ENCODE peak calls at places on chromosomes 5 and 9, in eight cellular contexts. D is IMR-90, U is HCT116, N is GM23248, B is endothelial cell of umbilical vein, V is fibroblast of lung, E is astrocyte, H is keratinocyte. X is an unnamed sample. For H3K9me3, the result is how much of the 10 kb centered on the place peaks cover.

GRCh38 chr9:134222018-134222573 is 57.7 kb upstream of the RNU6ATAC start:
- DNase-seq in D (no peak), U (no peak), N (no peak), B (no peak), V (no peak), E (no peak), H (no peak), X (no peak)

GRCh38 chr5:179786861-179787260 is 6.9 kb upstream of the LTC4S start:
- DNase-seq in D (no peak), U (no peak), N (no peak), B (no peak), V (no peak), E (no peak), H (no peak), X (no peak)

GRCh38 chr5:66475731-66476130 is 120.5 kb upstream of the MAST4 start:
- DNase-seq in D (no peak), U (no peak), N (no peak), B (no peak), V (no peak), E (no peak), H (no peak), X (no peak)

GRCh38 chr9:14051459-14051858 is 262.5 kb downstream of the NFIB start:
- DNase-seq in D (no peak), U (no peak), N (peak), B (peak), V (peak), E (peak), H (no peak), X (no peak)

GRCh38 chr5:95993261-95993660 is 31.6 kb upstream of the ELL2 start:
- DNase-seq in D (no peak), U (no peak), N (no peak), B (no peak), V (no peak), E (no peak), H (no peak), X (no peak)

GRCh38 chr5:11918463-11919045 is 14.3 kb upstream of the CTNND2 start:
- DNase-seq in D (no peak), U (no peak), N (no peak), B (no peak), V (no peak), E (no peak), H (no peak), X (no peak)

GRCh38 chr5:96439477-96440184 is 6.6 kb upstream of the PCSK1 start:
- DNase-seq in D (no peak), U (no peak), N (peak), B (peak), V (peak), E (no peak), H (no peak), X (no peak)

GRCh38 chr5:72647806-72648205 is 140.6 kb upstream of the ZNF366 start:
- DNase-seq in D (no peak), U (no peak), N (no peak), B (peak), V (no peak), E (no peak), H (no peak), X (no peak)

GRCh38 chr9:14014209-14014608 is 299.7 kb downstream of the NFIB start:
- DNase-seq in D (no peak), U (no peak), N (no peak), B (no peak), V (no peak), E (no peak), H (no peak), X (no peak)

GRCh38 chr5:95403996-95404395 is 12.8 kb downstream of the FAM81B start:
- DNase-seq in D (no peak), U (no peak), N (peak), B (no peak), V (no peak), E (peak), H (no peak), X (no peak)

GRCh38 chr5:134626369-134627014 is 6.1 kb downstream of the SAR1B start:
- DNase-seq in D (peak), U (no peak), N (peak), B (peak), V (peak), E (no peak), H (no peak), X (peak)

GRCh38 chr9:37301369-37302172 is 120.9 kb upstream of the GRHPR start:
- DNase-seq in D (no peak), U (no peak), N (no peak), B (no peak), V (no peak), E (no peak), H (no peak), X (no peak)

GRCh38 chr5:26894719-26895263 is 143.6 kb downstream of the CDH9 start:
- DNase-seq in D (no peak), U (no peak), N (no peak), B (no peak), V (no peak), E (peak), H (no peak), X (no peak)

GRCh38 chr5:26893078-26893477 is 145.3 kb downstream of the CDH9 start:
- DNase-seq in D (no peak), U (no peak), N (no peak), B (no peak), V (no peak), E (no peak), H (no peak), X (no peak)

DNA sequence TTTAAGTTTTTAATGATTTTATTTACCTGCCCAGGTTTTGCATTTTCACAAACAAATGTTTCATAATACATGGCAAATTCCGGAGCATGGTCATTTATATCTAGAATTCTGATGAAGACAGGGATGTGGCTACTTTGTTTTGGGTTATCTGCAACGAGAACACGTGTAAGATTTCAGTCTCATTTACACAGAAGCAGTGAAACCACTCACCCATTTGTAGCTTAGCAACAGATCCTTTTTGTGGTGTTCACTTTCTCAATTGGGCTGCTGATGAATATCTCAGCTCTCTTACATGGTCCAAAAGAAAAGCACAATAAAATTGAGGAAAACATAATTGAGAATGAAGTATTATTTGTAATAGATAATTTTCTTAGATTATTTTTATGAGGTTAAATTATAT is 148.6 kb downstream of the CDH9 start:
- DNase-seq in D (no peak), U (no peak), N (no peak), B (no peak), V (no peak), E (no peak), H (no peak), X (no peak)
- H3K4me3 ChIP-seq in D (no peak), U (no peak), N (no peak), B (no peak), V (no peak), E (no peak), H (no peak), X (no peak)

GRCh38 chr9:93240891-93241334 is 57.0 kb downstream of the WNK2 start:
- DNase-seq in D (no peak), U (no peak), N (no peak), B (no peak), V (no peak), E (no peak), H (no peak), X (no peak)
- H3K9ac ChIP-seq in D (no peak), U (no peak), N (no peak), B (no peak), V (no peak), E (no peak), H (no peak), X (no peak)

DNA sequence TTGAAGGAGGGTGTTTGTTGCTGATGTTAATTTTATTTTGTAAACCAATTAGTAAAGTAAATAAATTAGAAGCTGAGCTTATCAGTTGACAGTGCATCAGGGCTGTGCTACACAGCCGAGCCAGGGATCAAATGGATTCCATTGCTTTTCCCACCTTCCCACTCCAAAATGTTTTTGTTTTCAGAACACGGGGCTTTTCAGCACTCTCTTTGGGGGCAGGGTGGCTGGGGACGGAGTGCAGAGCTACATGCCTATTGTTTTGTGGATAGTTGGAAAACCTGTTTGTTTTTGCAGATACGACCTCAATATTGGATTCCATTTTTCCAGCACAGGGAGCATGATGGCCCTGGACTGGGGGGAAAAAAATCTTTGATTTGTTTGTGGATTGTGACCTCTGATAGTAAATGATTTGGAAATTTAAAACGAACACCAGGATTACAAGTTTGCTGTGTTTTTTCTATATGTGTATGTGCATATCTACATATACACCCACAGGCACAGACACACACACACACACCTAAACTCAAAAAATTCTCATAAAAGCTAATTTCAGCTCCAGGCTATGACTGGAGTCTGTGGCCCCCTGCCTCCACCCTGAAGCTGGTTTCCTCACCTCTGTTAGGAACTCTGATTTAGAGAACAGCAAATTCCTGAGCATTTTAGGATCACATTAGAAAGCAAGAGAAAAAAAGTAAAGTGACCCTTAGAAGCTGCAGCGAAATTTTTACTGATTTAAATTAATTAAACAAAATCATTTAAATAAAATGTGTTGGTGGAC is 371.7 kb upstream of the IRX2 start:
- DNase-seq in D (no peak), U (no peak), N (no peak), B (no peak), V (no peak), E (no peak), H (no peak), X (no peak)
- H3K9me3 ChIP-seq in D (under half), U (under half), N (under half), B (under half), V (under half), E (under half), H (under half), X (under half)

DNA sequence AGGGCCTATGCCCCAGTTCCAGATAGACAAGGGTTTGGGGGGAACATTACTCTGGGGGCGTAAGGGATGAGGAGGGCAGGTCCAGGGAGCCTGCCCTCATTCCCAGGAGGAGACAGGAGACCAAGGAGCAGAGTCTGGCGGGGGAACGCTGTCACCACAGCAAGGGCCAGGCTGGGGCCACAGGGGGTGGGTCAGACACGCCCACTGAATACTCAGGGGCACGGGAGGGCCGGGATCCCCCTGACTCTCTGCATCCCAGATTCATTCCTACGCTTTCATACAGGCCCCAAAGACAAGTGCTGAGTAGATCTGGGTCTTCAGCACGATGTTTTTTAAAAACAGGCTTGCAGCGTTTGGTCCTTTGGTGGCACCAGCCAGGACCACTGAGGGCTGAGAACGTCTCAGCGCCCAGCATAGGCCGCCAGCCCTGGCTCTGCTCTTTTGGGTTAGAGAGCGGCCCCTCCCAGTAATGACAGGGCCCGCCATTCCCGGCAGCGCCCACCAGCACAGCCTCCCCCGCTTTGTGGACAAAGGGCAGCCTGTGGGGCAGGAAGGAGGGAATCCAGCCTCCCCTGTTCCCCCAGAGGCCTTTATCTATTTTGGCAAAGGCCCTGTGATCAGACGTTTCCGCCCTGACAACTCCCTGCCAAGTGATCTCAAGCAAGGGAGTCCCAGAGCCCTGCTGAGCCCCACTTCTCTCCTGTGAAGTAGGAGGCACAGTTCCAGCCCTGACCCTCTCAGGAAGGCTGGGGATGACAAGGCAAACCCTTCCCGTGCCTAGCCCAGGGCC is 24.9 kb downstream of the NEK6 start:
- DNase-seq in D (peak), U (no peak), N (no peak), B (no peak), V (peak), E (peak), H (no peak), X (no peak)
- H3K4me3 ChIP-seq in D (no peak), U (no peak), N (no peak), B (no peak), V (no peak), E (no peak), H (no peak), X (no peak)

DNA sequence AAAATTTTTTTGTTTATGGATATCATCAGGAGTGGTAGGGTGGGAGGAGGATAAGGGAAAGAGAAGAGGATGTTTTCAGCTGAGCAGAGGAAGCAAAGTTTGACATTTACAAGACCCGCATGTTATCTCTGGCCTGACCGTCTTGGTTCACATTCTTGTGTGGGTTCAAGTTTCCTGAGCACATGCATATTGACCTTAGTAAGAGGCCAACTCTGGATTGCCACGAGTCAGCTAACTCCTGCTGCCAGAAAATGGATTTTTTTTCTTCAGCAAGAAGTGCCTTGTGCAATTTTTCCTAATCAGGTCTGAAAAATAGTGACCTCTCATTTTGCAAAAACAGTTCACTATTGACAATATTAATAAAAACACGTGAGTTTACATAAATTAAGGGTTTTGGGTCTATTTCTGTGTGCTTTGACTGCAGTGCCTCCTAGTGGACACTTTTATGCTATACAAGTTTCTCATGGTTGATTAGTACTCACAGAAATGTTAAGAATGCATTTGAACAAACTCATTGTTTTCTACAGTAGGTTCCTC is 27.1 kb upstream of the BASP1 start:
- DNase-seq in D (peak), U (peak), N (peak), B (peak), V (peak), E (peak), H (peak), X (peak)
- H3K9ac ChIP-seq in D (peak), U (no peak), N (peak), B (no peak), V (no peak), E (peak), H (no peak), X (peak)

GRCh38 chr5:116229131-116229530 is 144.3 kb downstream of the COMMD10 start:
- DNase-seq in D (no peak), U (no peak), N (no peak), B (no peak), V (no peak), E (no peak), H (no peak), X (no peak)
- H3K9me3 ChIP-seq in D (under half), U (under half), N (under half), B (under half), V (under half), E (under half), H (under half), X (under half)

DNA sequence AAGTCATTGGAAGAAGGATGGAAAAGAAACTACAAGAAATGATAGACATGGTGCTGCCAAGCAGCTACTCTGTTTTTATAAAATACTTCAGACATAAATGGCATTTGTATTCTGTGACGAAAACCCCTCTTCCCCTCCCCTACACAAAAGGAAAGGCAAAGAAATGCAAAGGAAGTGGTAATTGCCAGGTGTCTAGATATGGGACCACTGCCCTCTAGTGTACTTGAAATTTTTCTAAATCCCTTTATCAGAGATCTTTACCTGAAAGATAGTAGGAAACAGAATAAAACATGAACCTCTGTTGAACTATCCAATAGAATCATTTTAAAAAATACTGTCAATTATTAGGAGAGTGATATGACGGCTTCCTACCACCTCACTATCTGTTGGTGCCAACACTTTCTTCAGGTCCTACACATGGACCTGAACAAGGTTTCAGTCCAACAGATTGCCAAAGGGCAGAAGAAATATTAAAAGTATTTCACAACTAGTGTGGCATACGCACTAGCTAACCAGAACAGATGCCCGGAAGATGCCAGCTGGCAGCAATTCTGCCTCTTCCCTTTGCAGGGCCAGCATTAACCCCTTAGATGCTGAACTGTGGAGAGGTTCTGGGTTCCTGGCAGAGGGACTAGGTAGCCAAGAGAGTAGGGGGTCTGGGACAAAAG is 104.1 kb downstream of the TSSK1B start:
- DNase-seq in D (peak), U (peak), N (peak), B (peak), V (peak), E (peak), H (no peak), X (peak)
- H3K4me3 ChIP-seq in D (no peak), U (no peak), N (peak), B (no peak), V (no peak), E (no peak), H (no peak), X (no peak)

DNA sequence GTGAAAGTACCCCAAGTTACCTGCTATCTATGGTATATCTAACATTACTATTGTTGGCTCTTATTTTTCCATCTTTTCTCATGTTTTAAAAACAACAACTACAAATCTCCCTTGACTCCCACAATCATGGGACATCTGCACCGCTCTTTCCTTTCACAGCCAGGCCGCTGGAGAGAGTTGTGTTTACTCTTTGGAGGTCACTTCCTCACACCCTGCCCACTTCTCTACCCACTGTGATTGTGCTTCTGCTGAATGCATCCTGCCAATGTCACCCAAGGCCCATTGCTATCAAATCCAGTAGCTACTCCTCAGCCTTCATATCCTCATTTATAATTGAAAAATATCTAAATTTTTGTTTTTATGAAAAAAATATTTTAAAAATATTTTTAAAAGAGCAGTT is 29.7 kb downstream of the SLC28A3 start:
- DNase-seq in D (no peak), U (no peak), N (no peak), B (peak), V (no peak), E (no peak), H (no peak), X (no peak)
- H3K9ac ChIP-seq in D (no peak), U (no peak), N (no peak), B (no peak), V (no peak), E (no peak), H (no peak), X (no peak)

GRCh38 chr9:96758845-96759673 is 18.8 kb downstream of the ZNF510 start:
- DNase-seq in D (no peak), U (no peak), N (peak), B (peak), V (peak), E (peak), H (no peak), X (no peak)
- H3K9me3 ChIP-seq in D (half or more), U (under half), N (under half), B (under half), V (under half), E (half or more), H (under half), X (half or more)

DNA sequence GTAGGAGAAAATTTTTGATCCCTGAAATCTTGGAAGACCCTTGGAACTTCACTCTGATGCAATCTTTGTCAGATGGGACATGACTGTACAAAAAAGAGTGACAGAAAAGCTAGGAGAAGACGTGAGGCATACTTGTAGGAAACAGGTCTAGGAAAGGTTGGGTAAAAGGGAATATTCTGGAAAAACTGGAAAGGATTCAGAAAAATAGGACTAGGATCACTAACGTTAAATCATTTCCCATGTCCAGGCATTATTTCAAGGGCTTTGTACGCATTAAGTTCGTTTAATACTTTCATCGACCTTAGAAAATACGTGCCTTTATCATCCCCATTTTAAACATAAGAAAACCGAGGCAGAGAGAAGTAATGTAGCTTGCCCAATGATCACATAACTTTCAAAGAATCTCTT is 2.9 kb downstream of the ALDH1A1 start:
- DNase-seq in D (no peak), U (no peak), N (no peak), B (no peak), V (no peak), E (no peak), H (no peak), X (no peak)
- H3K4me3 ChIP-seq in D (no peak), U (no peak), N (no peak), B (no peak), V (no peak), E (no peak), H (no peak), X (no peak)